ENCODE peak calls at places on chromosomes 5 and 9, in seven cellular contexts. D is IMR-90, P is H9, W is neuronal stem cell, M is mesendoderm, L is H1, O is trophoblast cell. Z is an unnamed sample. For H3K79me1, the result is how much of the 10 kb centered on the place peaks cover.

GRCh38 chr5:132692632-132692967 is 18.8 kb downstream of the IL4 start:
- DNase-seq in D (no peak), P (no peak), O (no peak), L (no peak), M (no peak), W (no peak), Z (no peak)

GRCh38 chr5:1244976-1245375 is 19.8 kb downstream of the SLC6A18 start:
- DNase-seq in W (no peak), M (no peak), O (no peak), L (peak), D (no peak), P (no peak), Z (no peak)

GRCh38 chr5:159873680-159874079 is 42.6 kb upstream of the ADRA1B start:
- DNase-seq in L (no peak), P (no peak), M (no peak), D (no peak), O (no peak), W (no peak), Z (no peak)

GRCh38 chr5:146877178-146877681 is 1.3 kb downstream of the PPP2R2B start:
- DNase-seq in W (no peak), L (no peak), M (no peak), P (no peak), D (no peak), O (no peak), Z (no peak)

GRCh38 chr9:129362287-129363098 is 184.4 kb upstream of the IER5L start:
- DNase-seq in W (no peak), O (peak), M (no peak), L (no peak), D (no peak), P (no peak), Z (no peak)

GRCh38 chr5:1789838-1790462 is 9.7 kb downstream of the MRPL36 start:
- DNase-seq in M (peak), W (no peak), P (no peak), O (no peak), L (no peak), D (peak), Z (peak)

GRCh38 chr5:36393656-36394438 is 92.1 kb upstream of the RANBP3L start:
- DNase-seq in M (peak), O (peak), D (no peak), P (no peak), L (no peak), W (no peak), Z (no peak)

GRCh38 chr9:95167998-95168397 is 149.5 kb downstream of the FANCC start:
- DNase-seq in M (peak), O (peak), L (peak), W (peak), D (peak), P (peak), Z (peak)

GRCh38 chr5:141825836-141826560 is 52.2 kb downstream of the PCDH1 start:
- DNase-seq in M (no peak), L (no peak), W (no peak), D (no peak), P (peak), O (peak), Z (no peak)

GRCh38 chr9:25703826-25704357 is 25.6 kb upstream of the TUSC1 start:
- DNase-seq in W (no peak), O (no peak), M (no peak), D (peak), L (no peak), P (no peak), Z (no peak)

GRCh38 chr9:74942801-74943200 is 9.9 kb downstream of the C9orf40 start:
- DNase-seq in M (peak), W (no peak), D (peak), O (peak), L (no peak), P (no peak), Z (peak)

GRCh38 chr9:93452710-93453046 is 703 bp downstream of the FAM120AOS start:
- DNase-seq in O (peak), D (no peak), L (no peak), W (no peak), P (no peak), M (no peak), Z (no peak)

GRCh38 chr5:83764101-83764500 is 43.4 kb upstream of the HAPLN1 start:
- DNase-seq in P (no peak), D (no peak), O (no peak), M (no peak), W (no peak), L (no peak), Z (no peak)

GRCh38 chr9:130665431-130666392 is 1.3 kb downstream of the PRDM12 start:
- DNase-seq in O (no peak), L (peak), P (peak), M (peak), D (no peak), W (no peak), Z (no peak)

GRCh38 chr9:113577525-113578261 is 114.2 kb downstream of the RGS3 start:
- DNase-seq in W (no peak), M (no peak), D (peak), O (no peak), P (no peak), L (no peak), Z (peak)

GRCh38 chr9:132572921-132573320 is 9.5 kb upstream of the BARHL1 start:
- DNase-seq in P (peak), W (no peak), L (no peak), M (peak), D (no peak), O (peak), Z (no peak)

GRCh38 chr5:172855597-172856292 is 21.7 kb downstream of the ERGIC1 start:
- DNase-seq in M (no peak), D (no peak), O (no peak), W (no peak), P (no peak), L (no peak), Z (no peak)

GRCh38 chr5:61416410-61416809 is 84.4 kb downstream of the ZSWIM6 start:
- DNase-seq in M (peak), P (peak), L (no peak), D (no peak), W (no peak), O (no peak), Z (no peak)

GRCh38 chr5:139177809-139178581 is 20.2 kb downstream of the SIL1 start:
- DNase-seq in M (no peak), D (peak), W (no peak), P (no peak), L (no peak), O (peak), Z (peak)

GRCh38 chr5:143008809-143009521 is 238.8 kb downstream of the ARHGAP26 start:
- DNase-seq in O (peak), W (no peak), M (no peak), P (no peak), D (peak), L (no peak), Z (peak)

GRCh38 chr5:133230823-133231578 is 179.2 kb downstream of the HSPA4 start:
- DNase-seq in M (no peak), O (no peak), P (no peak), D (no peak), L (no peak), W (no peak), Z (no peak)

GRCh38 chr9:137458194-137459146 is 664 bp downstream of the NSMF start:
- DNase-seq in P (no peak), L (no peak), O (no peak), W (no peak), D (no peak), M (no peak), Z (peak)

GRCh38 chr5:157198277-157199058 is 17.8 kb downstream of the ITK start:
- DNase-seq in O (no peak), P (no peak), M (no peak), D (no peak), W (no peak), L (no peak), Z (no peak)

DNA sequence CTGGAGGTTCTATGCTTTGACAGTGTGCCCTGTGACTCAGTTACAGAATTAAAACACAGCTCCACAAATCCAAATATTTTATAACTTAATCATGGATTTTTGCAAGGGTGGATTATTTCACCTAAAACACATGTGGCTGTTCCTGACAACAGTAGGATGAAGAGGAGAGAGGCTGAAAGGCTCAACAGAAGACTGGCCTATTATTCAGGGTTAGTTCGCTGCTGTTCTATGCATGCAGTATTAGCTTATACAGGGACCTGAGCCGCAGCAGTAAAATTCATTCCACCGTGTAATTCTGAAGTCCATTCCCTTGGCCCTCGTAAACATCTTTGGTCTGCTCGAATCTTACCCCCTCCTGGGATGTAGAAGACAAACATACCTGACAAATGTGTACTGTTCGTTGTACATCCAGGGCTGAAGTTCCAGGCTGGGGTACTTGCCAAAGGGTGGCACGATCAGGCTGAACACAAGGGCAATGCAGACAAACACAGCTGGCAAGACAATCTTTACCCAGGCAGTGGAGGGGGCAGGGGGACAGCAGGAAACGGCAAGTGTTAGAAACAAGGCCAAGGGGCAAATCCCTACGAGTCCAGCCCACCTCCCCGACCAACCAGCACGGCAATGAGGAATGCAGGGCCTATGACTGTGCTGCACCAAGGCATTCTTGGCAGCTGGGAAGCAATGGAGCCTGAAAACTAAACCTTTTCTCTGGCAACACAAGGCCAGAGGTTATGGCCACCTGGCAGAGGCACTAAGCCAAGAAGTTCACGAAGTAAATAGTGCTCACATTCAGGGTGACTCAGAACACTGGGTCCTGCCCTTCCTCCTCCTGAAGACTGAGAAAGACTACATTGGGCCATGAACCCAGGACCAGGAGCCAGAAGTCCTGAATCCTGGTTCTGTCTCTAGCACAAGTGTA is 46.8 kb downstream of the NIPSNAP3B start:
- DNase-seq in M (peak), D (peak), W (no peak), O (no peak), L (no peak), P (no peak), Z (peak)
- H3K79me1 ChIP-seq in M (under half), D (under half), W (under half), O (under half), L (under half), P (under half), Z (under half)

GRCh38 chr5:164000819-164001218 is 495.4 kb downstream of the MAT2B start:
- DNase-seq in L (no peak), D (no peak), P (no peak), O (no peak), W (no peak), M (no peak), Z (peak)
- H3K23ac ChIP-seq in L (no peak), D (no peak), P (no peak), O (no peak), W (no peak), M (no peak), Z (no peak)

DNA sequence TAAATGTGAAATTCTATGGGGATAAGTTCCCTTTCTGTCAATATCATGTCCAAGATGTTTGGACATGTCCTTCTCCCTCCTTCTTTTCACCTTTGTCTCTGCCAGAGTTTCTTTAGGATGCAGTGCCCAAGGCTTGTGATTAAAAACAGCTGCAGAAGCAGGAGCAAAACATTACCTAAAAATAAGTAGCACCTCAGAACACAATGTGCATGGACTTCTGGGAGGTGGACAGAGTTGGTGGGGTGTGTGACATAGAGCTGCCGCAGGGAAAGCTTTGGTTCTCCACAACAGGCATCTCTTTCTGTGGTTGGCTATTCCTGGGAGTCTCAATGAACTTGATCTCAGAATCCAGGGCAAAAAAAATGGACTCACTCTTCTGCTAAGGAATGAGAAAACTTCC is 97.0 kb downstream of the SEC61B start:
- DNase-seq in M (no peak), W (no peak), O (no peak), P (no peak), L (no peak), D (no peak), Z (no peak)
- H3K79me1 ChIP-seq in M (under half), W (under half), O (under half), P (under half), L (under half), D (under half), Z (under half)

GRCh38 chr9:128257907-128258306 is 17.9 kb downstream of the GOLGA2 start:
- DNase-seq in L (no peak), W (no peak), D (no peak), O (no peak), P (no peak), M (no peak), Z (no peak)

GRCh38 chr9:128260340-128260739 is 15.5 kb downstream of the GOLGA2 start:
- DNase-seq in W (no peak), D (no peak), L (no peak), P (no peak), M (no peak), O (no peak), Z (no peak)

GRCh38 chr9:128259156-128259555 is 16.7 kb downstream of the GOLGA2 start:
- DNase-seq in M (peak), P (peak), W (no peak), L (peak), O (no peak), D (no peak), Z (no peak)

GRCh38 chr9:128257086-128257825 is 18.6 kb downstream of the GOLGA2 start:
- DNase-seq in M (no peak), W (no peak), L (no peak), O (no peak), D (no peak), P (no peak), Z (no peak)

GRCh38 chr9:128258326-128258725 is 17.5 kb downstream of the GOLGA2 start:
- DNase-seq in M (no peak), P (no peak), O (no peak), L (no peak), D (no peak), W (no peak), Z (no peak)
- H3K23ac ChIP-seq in M (no peak), P (no peak), O (no peak), L (no peak), D (no peak), W (peak), Z (no peak)

GRCh38 chr5:78568676-78569075 is 79.9 kb downstream of the LHFPL2 start:
- DNase-seq in O (no peak), M (no peak), D (no peak), W (no peak), L (no peak), P (no peak), Z (no peak)

GRCh38 chr5:78568212-78568611 is 80.4 kb downstream of the LHFPL2 start:
- DNase-seq in O (no peak), L (no peak), W (no peak), M (no peak), D (no peak), P (no peak), Z (no peak)

GRCh38 chr5:78565395-78565794 is 83.2 kb downstream of the LHFPL2 start:
- DNase-seq in L (no peak), W (no peak), D (no peak), O (no peak), M (no peak), P (no peak), Z (no peak)

GRCh38 chr5:78569441-78569840 is 79.1 kb downstream of the LHFPL2 start:
- DNase-seq in P (no peak), W (peak), D (peak), L (no peak), O (no peak), M (no peak), Z (peak)

GRCh38 chr5:78566747-78567449 is 81.7 kb downstream of the LHFPL2 start:
- DNase-seq in D (peak), O (no peak), P (no peak), W (no peak), L (no peak), M (no peak), Z (no peak)
- H3K79me1 ChIP-seq in D (under half), O (under half), P (under half), W (under half), L (under half), M (under half), Z (under half)

GRCh38 chr5:16411741-16412455 is 53.7 kb downstream of the ZNF622 start:
- DNase-seq in P (no peak), O (no peak), W (no peak), L (no peak), M (no peak), D (peak), Z (no peak)

GRCh38 chr5:16410338-16410737 is 55.3 kb downstream of the ZNF622 start:
- DNase-seq in O (no peak), W (no peak), M (no peak), L (no peak), D (no peak), P (no peak), Z (no peak)

GRCh38 chr5:16411235-16411634 is 54.4 kb downstream of the ZNF622 start:
- DNase-seq in P (no peak), M (no peak), D (peak), L (no peak), W (no peak), O (no peak), Z (no peak)

GRCh38 chr5:16406630-16407029 is 59.0 kb downstream of the ZNF622 start:
- DNase-seq in L (no peak), P (no peak), M (no peak), W (no peak), D (no peak), O (no peak), Z (no peak)

DNA sequence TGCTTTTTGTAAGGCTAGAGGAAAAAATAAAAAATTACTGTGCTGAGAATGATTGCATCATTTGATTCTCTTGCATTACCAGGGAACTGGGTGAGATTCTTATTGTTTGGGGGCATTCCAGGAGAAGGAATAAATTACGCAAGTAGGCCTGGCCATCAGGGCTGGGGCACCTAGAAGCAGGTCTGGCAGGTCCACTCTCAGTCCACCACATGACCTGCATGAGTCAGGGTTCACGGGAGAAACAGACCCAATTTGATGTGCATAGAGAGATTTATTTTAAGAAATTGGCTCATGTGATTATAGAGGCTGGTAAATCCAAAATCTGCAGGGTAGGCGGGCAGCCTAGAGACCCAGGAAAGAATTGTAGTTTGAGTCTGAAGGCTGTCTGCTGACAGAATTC is 59.6 kb downstream of the ZNF622 start:
- DNase-seq in W (no peak), M (no peak), P (no peak), L (no peak), O (peak), D (no peak), Z (no peak)
- H3K23ac ChIP-seq in W (no peak), M (no peak), P (no peak), L (no peak), O (no peak), D (no peak), Z (no peak)

GRCh38 chr5:134794819-134795218 is 36.2 kb downstream of the DDX46 start:
- DNase-seq in L (no peak), W (no peak), D (no peak), O (no peak), P (no peak), M (no peak), Z (no peak)
- H3K79me1 ChIP-seq in L (under half), W (under half), D (under half), O (under half), P (under half), M (under half), Z (under half)

Z was measured in mesenchymal stem cell.